ENCODE peak calls at places on chromosomes 7 and 10, in four cellular contexts. One of them, this sample, is unnamed.
A peak's percentile ranks its signal among the peaks of the same experiment; 100 is the strongest.

GRCh38 chr7:100374601-100375000 is 1.3 kb downstream of the PILRA start:
- DNase-seq in breast epithelium: no peak
- DNase-seq in suprapubic skin: no peak
- DNase-seq in A549: no peak
- DNase-seq in this sample: no peak

GRCh38 chr7:4709187-4709586 is 27.1 kb downstream of the FOXK1 start:
- DNase-seq in breast epithelium: no peak
- DNase-seq in suprapubic skin: no peak
- DNase-seq in A549: no peak
- DNase-seq in this sample: no peak

GRCh38 chr7:20276705-20277472 is 53.8 kb upstream of the ITGB8 start:
- DNase-seq in breast epithelium: no peak
- DNase-seq in suprapubic skin: no peak
- DNase-seq in A549: no peak
- DNase-seq in this sample: no peak

GRCh38 chr7:16260236-16260728 is 161.1 kb downstream of the CRPPA start:
- DNase-seq in breast epithelium: no peak
- DNase-seq in suprapubic skin: no peak
- DNase-seq in A549: no peak
- DNase-seq in this sample: no peak

GRCh38 chr7:24582171-24582570 is 8.9 kb downstream of the PALS2 start:
- DNase-seq in breast epithelium: no peak
- DNase-seq in suprapubic skin: no peak
- DNase-seq in A549: no peak
- DNase-seq in this sample: no peak

GRCh38 chr7:110921478-110922210 is 169.3 kb upstream of the LRRN3 start:
- DNase-seq in breast epithelium: no peak
- DNase-seq in suprapubic skin: no peak
- DNase-seq in A549: no peak
- DNase-seq in this sample: no peak

GRCh38 chr10:8633909-8634308 is 579.4 kb downstream of the GATA3 start:
- DNase-seq in breast epithelium: no peak
- DNase-seq in suprapubic skin: no peak
- DNase-seq in A549: no peak
- DNase-seq in this sample: no peak

GRCh38 chr10:2951235-2951835 is 116.0 kb upstream of the PFKP start:
- DNase-seq in breast epithelium: no peak
- DNase-seq in suprapubic skin: no peak
- DNase-seq in A549: no peak
- DNase-seq in this sample: no peak

GRCh38 chr10:80196270-80196949 is 8.9 kb downstream of the ANXA11 start:
- DNase-seq in breast epithelium: peak; percentile 90
- DNase-seq in suprapubic skin: peak; percentile 77
- DNase-seq in A549: no peak
- DNase-seq in this sample: no peak

GRCh38 chr7:55150709-55151108 is 131.9 kb downstream of the EGFR start:
- DNase-seq in breast epithelium: no peak
- DNase-seq in suprapubic skin: no peak
- DNase-seq in A549: no peak
- DNase-seq in this sample: no peak

GRCh38 chr7:945556-946255 is 8.8 kb downstream of the ADAP1 start:
- DNase-seq in breast epithelium: peak; percentile 95
- DNase-seq in suprapubic skin: no peak
- DNase-seq in A549: no peak
- DNase-seq in this sample: no peak

GRCh38 chr10:47403401-47404318 is 19.6 kb upstream of the ZNF488 start:
- DNase-seq in breast epithelium: no peak
- DNase-seq in suprapubic skin: no peak
- DNase-seq in A549: no peak
- DNase-seq in this sample: no peak

GRCh38 chr10:52961298-52961697 is 188.7 kb upstream of the MBL2 start:
- DNase-seq in breast epithelium: no peak
- DNase-seq in suprapubic skin: no peak
- DNase-seq in A549: no peak
- DNase-seq in this sample: no peak

GRCh38 chr7:107882766-107883165 is 8.2 kb upstream of the DLD start:
- DNase-seq in breast epithelium: no peak
- DNase-seq in suprapubic skin: no peak
- DNase-seq in A549: no peak
- DNase-seq in this sample: no peak

GRCh38 chr7:100572949-100573675 is 588 bp downstream of the SAP25 start:
- DNase-seq in breast epithelium: no peak
- DNase-seq in suprapubic skin: no peak
- DNase-seq in A549: no peak
- DNase-seq in this sample: no peak

GRCh38 chr7:157250605-157251228 is 86.1 kb upstream of the DNAJB6 start:
- DNase-seq in breast epithelium: no peak
- DNase-seq in suprapubic skin: no peak
- DNase-seq in A549: peak; percentile 38
- DNase-seq in this sample: no peak

GRCh38 chr7:64768824-64769223 is 25.4 kb upstream of the ZNF138 start:
- DNase-seq in breast epithelium: no peak
- DNase-seq in suprapubic skin: no peak
- DNase-seq in A549: no peak
- DNase-seq in this sample: no peak

GRCh38 chr10:88783734-88784133 is 18.8 kb upstream of the LIPM start:
- DNase-seq in breast epithelium: no peak
- DNase-seq in suprapubic skin: no peak
- DNase-seq in A549: no peak
- DNase-seq in this sample: no peak

GRCh38 chr7:36171503-36171902 is 18.4 kb downstream of the EEPD1 start:
- DNase-seq in breast epithelium: no peak
- DNase-seq in suprapubic skin: no peak
- DNase-seq in A549: no peak
- DNase-seq in this sample: no peak

GRCh38 chr10:112360308-112361270 is 13.3 kb upstream of the ACSL5 start:
- DNase-seq in breast epithelium: peak; percentile 78
- DNase-seq in suprapubic skin: no peak
- DNase-seq in A549: no peak
- DNase-seq in this sample: peak; percentile 54

GRCh38 chr10:89369142-89370105 is 8.4 kb upstream of the IFIT1B start:
- DNase-seq in breast epithelium: no peak
- DNase-seq in suprapubic skin: no peak
- DNase-seq in A549: no peak
- DNase-seq in this sample: no peak

GRCh38 chr7:1819258-1819841 is 149.3 kb downstream of the ELFN1 start:
- DNase-seq in breast epithelium: no peak
- DNase-seq in suprapubic skin: no peak
- DNase-seq in A549: no peak
- DNase-seq in this sample: no peak

GRCh38 chr10:1543596-1543995 is 193.7 kb downstream of the ADARB2 start:
- DNase-seq in breast epithelium: no peak
- DNase-seq in suprapubic skin: no peak
- DNase-seq in A549: no peak
- DNase-seq in this sample: no peak

GRCh38 chr7:155533120-155533826 is 13.1 kb downstream of the CNPY1 start:
- DNase-seq in breast epithelium: no peak
- DNase-seq in suprapubic skin: peak; percentile 63
- DNase-seq in A549: no peak
- DNase-seq in this sample: no peak

GRCh38 chr7:1093916-1094508 is 6.1 kb downstream of the GPER1 start:
- DNase-seq in breast epithelium: no peak
- DNase-seq in suprapubic skin: no peak
- DNase-seq in A549: no peak
- DNase-seq in this sample: no peak

GRCh38 chr10:77604941-77605351 is 32.7 kb downstream of the KCNMA1 start:
- DNase-seq in breast epithelium: peak; percentile 25
- DNase-seq in suprapubic skin: no peak
- DNase-seq in A549: no peak
- DNase-seq in this sample: no peak

GRCh38 chr7:75737856-75738603 is 711 bp downstream of the HIP1 start:
- DNase-seq in breast epithelium: no peak
- DNase-seq in suprapubic skin: peak; percentile 82
- DNase-seq in A549: no peak
- DNase-seq in this sample: no peak

GRCh38 chr7:13749666-13750065 is 239.8 kb downstream of the ETV1 start:
- DNase-seq in breast epithelium: no peak
- DNase-seq in suprapubic skin: no peak
- DNase-seq in A549: no peak
- DNase-seq in this sample: no peak

GRCh38 chr10:50260791-50261281 is 9.5 kb upstream of the ASAH2 start:
- DNase-seq in breast epithelium: no peak
- DNase-seq in suprapubic skin: no peak
- DNase-seq in A549: no peak
- DNase-seq in this sample: no peak

GRCh38 chr7:4751398-4751947 is 23.9 kb upstream of the AP5Z1 start:
- DNase-seq in breast epithelium: no peak
- DNase-seq in suprapubic skin: no peak
- DNase-seq in A549: no peak
- DNase-seq in this sample: no peak

GRCh38 chr7:29194594-29195417 is at the start of gene CHN2:
- DNase-seq in breast epithelium: no peak
- DNase-seq in suprapubic skin: peak; percentile 87
- DNase-seq in A549: peak; percentile 19
- DNase-seq in this sample: peak; percentile 21

GRCh38 chr7:76048668-76048988 is 722 bp downstream of the MDH2 start:
- DNase-seq in breast epithelium: no peak
- DNase-seq in suprapubic skin: no peak
- DNase-seq in A549: peak; percentile 58
- DNase-seq in this sample: no peak

GRCh38 chr7:5143935-5144903 is 45.8 kb upstream of the WIPI2 start:
- DNase-seq in breast epithelium: no peak
- DNase-seq in suprapubic skin: no peak
- DNase-seq in A549: no peak
- DNase-seq in this sample: no peak

GRCh38 chr7:44189286-44189992 is at the start of gene GCK:
- DNase-seq in breast epithelium: no peak
- DNase-seq in suprapubic skin: peak; percentile 61
- DNase-seq in A549: no peak
- DNase-seq in this sample: no peak

DNA sequence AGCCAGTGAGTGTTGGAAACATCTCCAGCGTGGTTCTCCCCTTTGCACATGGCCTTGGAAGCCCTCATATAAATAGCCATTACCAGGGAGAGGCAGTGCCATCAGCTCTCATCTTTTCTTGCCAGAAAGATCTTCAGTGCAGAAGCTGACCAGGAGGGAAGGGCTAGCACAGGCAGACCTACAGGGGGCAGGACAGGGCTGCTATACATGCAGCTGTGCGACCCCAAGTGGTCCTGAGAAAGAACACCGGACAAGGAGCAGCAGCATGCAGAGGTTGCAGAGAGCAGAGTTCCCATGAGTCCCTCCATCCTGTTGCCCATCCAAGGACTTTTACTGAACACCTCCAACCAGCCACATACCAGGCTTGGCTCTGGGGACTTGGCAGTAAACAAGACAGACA is 17.1 kb downstream of the GRID1 start:
- DNase-seq in breast epithelium: no peak
- DNase-seq in suprapubic skin: no peak
- DNase-seq in A549: peak; percentile 52
- DNase-seq in this sample: no peak
- TF ChIP-seq CTCF in breast epithelium: no peak
- TF ChIP-seq CTCF in suprapubic skin: no peak
- TF ChIP-seq CTCF in A549: peak; percentile 25
- TF ChIP-seq CTCF in this sample: no peak

DNA sequence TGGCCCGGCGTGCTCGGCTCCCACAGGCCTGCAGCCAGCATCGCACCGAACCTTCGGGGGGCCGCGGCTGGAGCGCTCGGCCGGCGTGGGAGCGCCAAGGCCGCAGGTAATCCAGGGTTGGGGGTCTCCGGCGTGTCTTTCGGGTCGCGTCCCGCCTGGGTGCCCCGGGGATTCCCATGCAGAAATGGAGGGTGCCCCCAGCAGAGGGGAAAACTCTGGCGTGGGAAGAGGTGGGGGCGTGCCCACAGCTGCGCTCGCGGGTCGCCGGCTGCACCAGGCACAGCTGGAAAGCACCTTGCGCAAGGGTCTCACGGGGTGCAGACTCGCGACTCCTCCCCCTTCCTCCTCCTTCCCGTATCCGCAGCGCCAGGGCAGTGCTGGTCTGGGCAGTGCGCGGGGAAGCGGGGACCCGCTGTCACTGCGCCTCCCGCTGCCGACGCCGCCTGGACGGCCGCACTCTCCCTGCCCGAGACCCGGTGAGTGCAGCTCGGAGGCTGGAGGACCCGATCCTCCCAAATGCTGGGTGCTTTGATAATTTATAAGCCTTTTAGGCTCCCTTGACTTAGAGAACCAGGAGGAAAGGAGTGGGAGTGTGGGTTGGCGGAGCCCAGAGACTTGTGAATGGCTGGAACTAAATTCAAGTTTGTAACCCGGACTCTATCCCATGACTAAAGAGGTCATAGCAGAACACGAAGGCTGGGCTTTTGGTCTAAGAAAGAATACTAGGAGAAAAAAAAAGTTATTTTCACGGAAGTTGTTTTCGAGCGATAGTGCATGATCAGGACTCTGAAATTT is 486 bp downstream of the MAP3K8 start:
- DNase-seq in breast epithelium: peak; percentile 86
- DNase-seq in suprapubic skin: peak; percentile 96
- DNase-seq in A549: peak; percentile 81
- DNase-seq in this sample: peak; percentile 86
- TF ChIP-seq POLR2A in breast epithelium: peak; percentile 96
- TF ChIP-seq POLR2A in suprapubic skin: peak; percentile 40
- TF ChIP-seq POLR2A in A549: peak; percentile 76
- TF ChIP-seq POLR2A in this sample: peak; percentile 89

DNA sequence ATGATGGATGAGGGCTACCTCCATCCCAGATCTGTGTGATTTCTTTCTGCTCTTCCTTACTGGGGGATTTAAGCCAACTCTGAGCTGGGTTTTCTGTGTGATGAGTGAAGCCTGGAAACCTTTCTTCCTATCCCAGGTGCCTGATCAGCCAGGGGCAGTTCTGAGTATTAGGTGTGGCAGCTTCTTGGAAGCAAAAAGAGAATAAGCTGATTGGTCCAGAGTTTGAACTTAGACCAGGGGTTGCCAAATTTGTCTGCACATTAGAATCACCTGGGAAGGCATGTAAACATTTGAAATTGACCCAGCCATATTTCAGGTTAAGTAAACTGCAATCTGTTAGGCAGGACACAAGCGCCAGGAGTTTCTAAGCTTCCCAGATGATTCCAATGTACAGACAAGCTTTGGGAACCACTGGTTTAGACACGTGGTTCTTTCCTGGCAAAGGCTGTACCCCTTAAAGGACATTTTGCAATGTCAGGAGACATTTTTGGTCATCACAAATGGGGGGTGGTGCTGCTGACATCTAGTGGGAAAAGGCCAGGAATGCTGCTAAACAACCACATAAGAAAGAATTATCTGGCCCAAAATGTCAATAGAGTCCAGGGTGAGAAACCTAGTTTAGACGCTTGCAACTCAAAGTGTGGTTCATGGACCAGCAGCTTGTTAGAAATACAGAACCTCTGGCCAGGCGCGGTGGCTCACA is 160.5 kb upstream of the GHITM start:
- DNase-seq in breast epithelium: no peak
- DNase-seq in suprapubic skin: no peak
- DNase-seq in A549: no peak
- DNase-seq in this sample: no peak
- TF ChIP-seq CTCF in breast epithelium: no peak
- TF ChIP-seq CTCF in suprapubic skin: no peak
- TF ChIP-seq CTCF in A549: no peak
- TF ChIP-seq CTCF in this sample: no peak

GRCh38 chr10:17228081-17229015 is at the start of gene VIM:
- DNase-seq in breast epithelium: peak; percentile 71
- DNase-seq in suprapubic skin: peak; percentile 97
- DNase-seq in A549: peak; percentile 87
- DNase-seq in this sample: peak; percentile 87
- TF ChIP-seq POLR2A in breast epithelium: no peak
- TF ChIP-seq POLR2A in suprapubic skin: no peak
- TF ChIP-seq POLR2A in A549: peak; percentile 58
- TF ChIP-seq POLR2A in this sample: peak; percentile 71